ENCODE peak calls at places on chromosomes 11 and 22, in five cellular contexts. V is HFF-Myc, J is gastrocnemius medialis, G is NT2/D1, Z is OCI-LY7. N is an unnamed sample.
A peak's percentile ranks its signal among the peaks of the same experiment; 100 is the strongest.

GRCh38 chr11:23555085-23555484 is 694.8 kb upstream of the CCDC179 start:
- DNase-seq in G (no peak), V (peak; percentile 48), Z (no peak), J (no peak), N (no peak)

GRCh38 chr22:47575291-47575690 is 812.8 kb downstream of the TBC1D22A start:
- DNase-seq in V (no peak), Z (no peak), J (no peak), G (no peak), N (no peak)

GRCh38 chr22:17552737-17553136 is 10.6 kb upstream of the SLC25A18 start:
- DNase-seq in G (no peak), Z (no peak), J (peak; percentile 60), V (no peak), N (no peak)

GRCh38 chr11:75539459-75540022 is 13.8 kb upstream of the GDPD5 start:
- DNase-seq in Z (no peak), V (no peak), J (no peak), G (no peak), N (no peak)

GRCh38 chr11:574632-575323 is 1.5 kb upstream of the PHRF1 start:
- DNase-seq in Z (no peak), V (no peak), J (no peak), G (no peak), N (no peak)

GRCh38 chr11:1348146-1348545 is 38.7 kb upstream of the TOLLIP start:
- DNase-seq in G (no peak), J (peak; percentile 3), Z (no peak), V (no peak), N (no peak)

GRCh38 chr11:116233581-116233980 is 539.2 kb downstream of the BUD13 start:
- DNase-seq in V (no peak), Z (no peak), J (no peak), G (no peak), N (no peak)

GRCh38 chr22:23836692-23837495 is 1.9 kb downstream of the DERL3 start:
- DNase-seq in V (no peak), J (peak; percentile 15), G (no peak), Z (no peak), N (no peak)

GRCh38 chr11:27934830-27935145 is 173.2 kb downstream of the KIF18A start:
- DNase-seq in J (no peak), Z (no peak), V (peak; percentile 94), G (no peak), N (no peak)

GRCh38 chr11:134034496-134035381 is 34.1 kb upstream of the JAM3 start:
- DNase-seq in Z (no peak), J (no peak), G (no peak), V (no peak), N (no peak)

GRCh38 chr11:33997473-33998347 is 53.8 kb upstream of the CAPRIN1 start:
- DNase-seq in G (no peak), J (no peak), Z (no peak), V (no peak), N (no peak)

GRCh38 chr11:72897506-72897905 is 83.3 kb downstream of the ATG16L2 start:
- DNase-seq in G (no peak), J (no peak), V (no peak), Z (no peak), N (no peak)

GRCh38 chr11:116078101-116078561 is 573.9 kb upstream of the CADM1 start:
- DNase-seq in Z (peak; percentile 24), V (no peak), J (no peak), G (no peak), N (peak; percentile 19)

GRCh38 chr11:1089738-1090599 is 15.3 kb downstream of the MUC2 start:
- DNase-seq in J (no peak), V (no peak), G (no peak), Z (no peak), N (no peak)

GRCh38 chr11:63837719-63838118 is 1.2 kb upstream of the MARK2 start:
- DNase-seq in V (no peak), J (no peak), Z (peak; percentile 30), G (no peak), N (peak; percentile 57)

GRCh38 chr11:14499178-14499559 is 442 bp downstream of the COPB1 start:
- DNase-seq in V (no peak), J (peak; percentile 22), G (no peak), Z (peak; percentile 29), N (peak; percentile 55)

GRCh38 chr11:104772806-104773241 is 125.4 kb downstream of the CASP12 start:
- DNase-seq in Z (no peak), V (peak; percentile 95), G (no peak), J (no peak), N (no peak)

DNA sequence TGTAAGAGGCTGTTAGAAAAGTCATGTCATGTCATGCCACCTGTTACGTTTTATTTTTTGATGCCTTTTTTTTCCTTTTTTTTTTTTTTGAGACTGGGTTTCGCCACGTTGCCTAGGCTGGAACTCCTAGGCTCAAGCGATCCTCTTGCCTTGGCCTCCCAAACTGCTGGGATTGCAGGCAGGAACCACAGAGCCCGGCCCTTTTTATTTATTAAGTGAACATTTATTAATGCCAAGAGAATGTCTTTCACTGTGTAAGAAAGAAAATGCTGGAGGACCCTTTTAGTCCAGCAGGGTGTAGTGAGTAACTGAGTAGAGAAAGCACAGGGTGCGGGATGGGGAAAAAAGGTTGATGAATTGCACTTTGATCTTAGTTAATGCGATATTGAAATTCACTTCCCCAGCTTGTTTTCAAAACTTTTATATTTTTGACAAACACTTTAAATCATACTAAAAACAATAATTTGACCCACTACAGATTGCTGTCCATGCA is 2.3 kb upstream of the XBP1 start:
- DNase-seq in Z (peak; percentile 35), J (no peak), G (no peak), V (no peak), N (peak; percentile 57)
- H3K4me3 ChIP-seq in Z (no peak overlapping the region), J (no peak overlapping the region), G (no peak overlapping the region), V (no peak overlapping the region), N (peak overlapping the region; percentile 91)

GRCh38 chr11:68525930-68526329 is 65.4 kb downstream of the PPP6R3 start:
- DNase-seq in J (no peak), Z (no peak), V (no peak), G (no peak), N (no peak)
- H3K4me3 ChIP-seq in J (no peak overlapping the region), Z (no peak overlapping the region), V (no peak overlapping the region), G (no peak overlapping the region), N (no peak overlapping the region)

DNA sequence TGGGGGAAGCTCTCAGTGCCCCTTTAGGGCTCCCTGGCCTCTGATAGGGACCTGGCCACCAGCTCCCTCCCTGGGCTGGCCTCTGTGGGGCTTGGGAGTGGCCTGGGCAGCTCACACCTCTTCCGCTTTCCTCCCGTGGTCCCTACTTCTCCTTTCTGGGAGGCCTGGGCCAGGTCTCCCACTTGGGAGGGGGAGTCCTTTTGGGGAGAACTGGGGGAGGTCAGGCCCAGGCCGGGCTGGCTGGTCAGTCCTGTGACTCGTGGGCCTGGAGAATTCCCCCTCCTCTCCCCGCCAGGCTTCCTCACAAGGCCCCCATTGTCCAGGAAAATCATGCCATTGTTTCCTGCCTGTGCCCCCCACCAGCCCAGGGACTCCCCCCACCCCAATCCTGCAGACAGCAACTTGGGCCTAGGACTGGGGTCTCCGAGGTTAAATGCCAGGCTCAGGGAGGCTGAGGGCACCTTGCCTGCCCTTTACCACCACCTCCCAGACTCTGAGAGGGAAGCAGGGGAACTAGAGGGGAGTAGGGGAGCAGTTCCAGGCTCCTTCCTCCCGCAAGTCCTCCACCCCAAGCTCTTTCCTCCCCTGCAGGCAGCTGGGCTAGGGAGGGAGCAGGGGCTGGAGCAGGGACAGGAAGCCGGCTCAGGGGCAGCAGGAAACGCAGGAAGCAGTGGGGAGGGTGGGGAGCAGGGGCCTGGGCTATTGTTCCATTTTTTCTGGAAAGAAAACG is 2.8 kb downstream of the MAP3K11 start:
- DNase-seq in G (no peak), Z (no peak), V (no peak), J (no peak), N (peak; percentile 68)
- H3K4me3 ChIP-seq in G (no peak overlapping the region), Z (no peak overlapping the region), V (peak overlapping the region; percentile 76), J (peak overlapping the region; percentile 10), N (peak overlapping the region; percentile 32)

DNA sequence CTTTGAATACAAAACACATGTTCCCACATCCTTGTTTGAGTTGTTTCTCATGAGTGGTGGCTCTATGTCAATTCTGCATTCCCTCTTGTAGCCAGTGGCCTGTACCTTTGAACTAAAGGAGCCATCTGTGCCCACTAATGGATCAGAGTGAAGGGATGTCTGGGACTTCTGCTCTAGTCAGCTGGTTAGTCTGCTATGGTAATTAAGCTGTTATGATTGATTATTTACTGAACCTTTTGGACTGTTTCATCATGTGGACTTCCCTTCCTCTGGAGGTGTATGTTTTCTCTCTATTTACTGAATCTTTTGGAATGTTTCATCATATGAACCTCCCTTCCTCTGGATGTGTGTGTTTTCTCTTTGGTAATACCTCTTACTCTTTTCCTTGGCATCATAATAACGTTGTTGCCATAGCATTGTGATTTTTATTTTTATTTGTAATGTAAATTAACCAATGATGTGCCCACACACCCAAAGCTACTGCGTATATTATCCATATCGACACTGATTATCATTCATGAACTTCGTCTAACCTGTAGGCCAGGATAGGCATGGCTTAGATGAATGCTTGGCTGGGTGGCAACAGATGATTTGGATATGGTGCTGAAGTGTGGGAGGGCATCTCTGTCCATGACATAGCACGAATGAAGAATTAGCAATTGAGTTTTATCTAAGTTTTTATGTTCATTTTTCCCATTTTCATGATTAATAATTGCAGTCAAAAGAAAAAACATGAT is 112.3 kb upstream of the SORL1-AS1 start:
- DNase-seq in G (no peak), J (no peak), Z (no peak), V (no peak), N (no peak)
- H3K4me3 ChIP-seq in G (no peak overlapping the region), J (no peak overlapping the region), Z (no peak overlapping the region), V (no peak overlapping the region), N (no peak overlapping the region)

GRCh38 chr11:2862950-2863618 is 22.5 kb downstream of the CDKN1C start:
- DNase-seq in Z (no peak), J (no peak), G (peak; percentile 27), V (no peak), N (peak; percentile 30)
- H3K4me3 ChIP-seq in Z (no peak overlapping the region), J (no peak overlapping the region), G (no peak overlapping the region), V (no peak overlapping the region), N (no peak overlapping the region)

GRCh38 chr11:128548655-128549255 is 38.6 kb downstream of the ETS1 start:
- DNase-seq in V (no peak), J (peak; percentile 45), Z (peak; percentile 48), G (no peak), N (peak; percentile 80)
- H3K4me3 ChIP-seq in V (peak overlapping the region; percentile 32), J (peak overlapping the region; percentile 58), Z (peak overlapping the region; percentile 38), G (peak overlapping the region; percentile 18), N (peak overlapping the region; percentile 35)

GRCh38 chr22:35913925-35914324 is 114.7 kb downstream of the RBFOX2 start:
- DNase-seq in Z (no peak), V (no peak), J (no peak), G (no peak), N (no peak)
- H3K4me3 ChIP-seq in Z (peak overlapping the region; percentile 59), V (no peak overlapping the region), J (peak overlapping the region; percentile 53), G (no peak overlapping the region), N (no peak overlapping the region)

GRCh38 chr22:19715286-19715939 is 1.1 kb downstream of the SEPTIN5 start:
- DNase-seq in Z (no peak), J (no peak), G (no peak), V (no peak), N (no peak)
- H3K4me3 ChIP-seq in Z (no peak overlapping the region), J (peak overlapping the region; percentile 70), G (peak overlapping the region; percentile 30), V (peak overlapping the region; percentile 45), N (no peak overlapping the region)